ENCODE peak calls at places on chromosomes 6 and 20, in four cellular contexts. G, X, C and W are unnamed samples.

GRCh38 chr6:149414009-149414408 is 13.9 kb downstream of the SUMO4 start:
- DNase-seq in X (no peak), C (no peak), G (no peak), W (no peak)

GRCh38 chr6:49155321-49155720 is 307.7 kb downstream of the MMUT start:
- DNase-seq in G (no peak), C (no peak), X (no peak), W (no peak)

GRCh38 chr6:145241039-145241438 is 494.3 kb downstream of the EPM2A start:
- DNase-seq in C (no peak), G (no peak), X (no peak), W (no peak)

GRCh38 chr20:32980131-32980941 is 23.9 kb downstream of the SUN5 start:
- DNase-seq in C (no peak), G (no peak), X (no peak), W (no peak)

GRCh38 chr20:56439784-56440291 is 27.8 kb downstream of the CASS4 start:
- DNase-seq in C (peak; percentile 82), G (peak; percentile 54), X (no peak), W (no peak)

GRCh38 chr6:15246217-15247211 is 645 bp downstream of the JARID2 start:
- DNase-seq in C (no peak), X (no peak), G (no peak), W (peak; percentile 54)

GRCh38 chr20:25238319-25239037 is 9.4 kb upstream of the PYGB start:
- DNase-seq in G (no peak), C (no peak), X (no peak), W (no peak)

GRCh38 chr6:87968435-87969278 is 79.0 kb upstream of the SPACA1 start:
- DNase-seq in G (no peak), C (no peak), X (no peak), W (peak; percentile 37)

GRCh38 chr6:28940294-28940858 is 16.6 kb upstream of the TRIM27 start:
- DNase-seq in C (peak; percentile 73), G (peak; percentile 42), X (no peak), W (no peak)

GRCh38 chr6:2855061-2855519 is 13.4 kb upstream of the SERPINB1 start:
- DNase-seq in C (no peak), G (no peak), X (no peak), W (no peak)

GRCh38 chr6:142944126-142945066 is 580 bp downstream of the HIVEP2 start:
- DNase-seq in X (peak; percentile 52), C (peak; percentile 79), G (peak; percentile 92), W (peak; percentile 90)

GRCh38 chr6:12238191-12238590 is 52.0 kb upstream of the EDN1 start:
- DNase-seq in C (no peak), X (no peak), G (no peak), W (no peak)

GRCh38 chr6:128518531-128519131 is 1.8 kb downstream of the PTPRK start:
- DNase-seq in X (no peak), C (no peak), G (no peak), W (no peak)

GRCh38 chr6:97097068-97098047 is 172.8 kb downstream of the KLHL32 start:
- DNase-seq in X (no peak), C (no peak), G (no peak), W (no peak)

GRCh38 chr6:91376686-91377085 is 789.8 kb upstream of the MAP3K7 start:
- DNase-seq in G (peak; percentile 22), X (no peak), C (no peak), W (no peak)

GRCh38 chr6:76612818-76613452 is 540.5 kb upstream of the IMPG1 start:
- DNase-seq in X (no peak), C (no peak), G (no peak), W (no peak)

GRCh38 chr6:43469947-43470346 is 7.4 kb upstream of the TJAP1 start:
- DNase-seq in X (no peak), C (no peak), G (no peak), W (no peak)

GRCh38 chr6:79928478-79928998 is 18.8 kb downstream of the ELOVL4 start:
- DNase-seq in X (no peak), G (no peak), C (no peak), W (no peak)

GRCh38 chr6:132423839-132424238 is 22.6 kb upstream of the MOXD1 start:
- DNase-seq in C (no peak), G (no peak), X (no peak), W (no peak)

GRCh38 chr6:105992315-105992961 is 93.7 kb upstream of the PRDM1 start:
- DNase-seq in X (no peak), C (peak; percentile 83), G (peak; percentile 87), W (peak; percentile 95)

GRCh38 chr20:56780266-56780665 is 151.2 kb downstream of the TFAP2C start:
- DNase-seq in G (no peak), X (no peak), C (no peak), W (no peak)

GRCh38 chr20:24158271-24158670 is 169.7 kb upstream of the GGTLC1 start:
- DNase-seq in G (no peak), C (no peak), X (no peak), W (no peak)

GRCh38 chr6:87747646-87748045 is 45.6 kb upstream of the AKIRIN2 start:
- DNase-seq in C (no peak), X (no peak), G (no peak), W (no peak)

GRCh38 chr6:106974337-106974998 is at the start of gene CD24:
- DNase-seq in C (peak; percentile 39), X (no peak), G (peak; percentile 89), W (no peak)

GRCh38 chr6:91717094-91717493 is 1130.2 kb upstream of the MAP3K7 start:
- DNase-seq in X (no peak), G (no peak), C (no peak), W (no peak)

GRCh38 chr20:58651823-58652605 is 931 bp downstream of the STX16 start:
- DNase-seq in C (peak; percentile 17), G (peak; percentile 74), X (no peak), W (peak; percentile 94)
- H3K4me1 ChIP-seq in C (no peaks in the 10 kb centered on the region), G (peaks cover 47% of the 10 kb centered on the region), X (peaks cover 12% of the 10 kb centered on the region), W (peaks cover 53% of the 10 kb centered on the region)

GRCh38 chr6:150439373-150439772 is 70.6 kb downstream of the IYD start:
- DNase-seq in X (no peak), C (no peak), G (no peak), W (no peak)
- H3K4me1 ChIP-seq in X (no peaks in the 10 kb centered on the region), C (no peaks in the 10 kb centered on the region), G (no peaks in the 10 kb centered on the region), W (no peaks in the 10 kb centered on the region)

GRCh38 chr20:54234991-54235390 is 27.1 kb downstream of the PFDN4 start:
- DNase-seq in G (no peak), X (no peak), C (no peak), W (no peak)

DNA sequence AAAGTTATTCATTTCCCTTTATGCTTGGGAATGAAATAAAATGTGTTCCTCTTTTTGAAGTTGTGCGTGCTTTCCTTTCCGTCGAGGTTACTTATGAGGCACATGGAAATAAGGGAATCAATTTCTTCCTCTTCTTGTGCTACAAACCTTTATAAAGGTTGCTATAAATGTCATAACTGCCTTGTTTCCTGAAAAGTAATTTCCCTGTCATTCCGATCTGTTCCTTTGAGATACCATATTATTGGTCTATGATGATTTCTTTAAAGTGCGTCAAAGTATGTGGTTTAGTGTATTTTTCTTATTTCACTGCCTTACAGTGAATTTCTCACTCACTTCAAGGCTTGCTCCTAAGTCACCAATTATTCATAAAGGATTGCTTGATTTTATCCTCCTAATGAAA is 29.7 kb downstream of the PFDN4 start:
- DNase-seq in C (no peak), X (no peak), G (no peak), W (no peak)
- H3K4me1 ChIP-seq in C (no peaks in the 10 kb centered on the region), X (no peaks in the 10 kb centered on the region), G (no peaks in the 10 kb centered on the region), W (no peaks in the 10 kb centered on the region)

DNA sequence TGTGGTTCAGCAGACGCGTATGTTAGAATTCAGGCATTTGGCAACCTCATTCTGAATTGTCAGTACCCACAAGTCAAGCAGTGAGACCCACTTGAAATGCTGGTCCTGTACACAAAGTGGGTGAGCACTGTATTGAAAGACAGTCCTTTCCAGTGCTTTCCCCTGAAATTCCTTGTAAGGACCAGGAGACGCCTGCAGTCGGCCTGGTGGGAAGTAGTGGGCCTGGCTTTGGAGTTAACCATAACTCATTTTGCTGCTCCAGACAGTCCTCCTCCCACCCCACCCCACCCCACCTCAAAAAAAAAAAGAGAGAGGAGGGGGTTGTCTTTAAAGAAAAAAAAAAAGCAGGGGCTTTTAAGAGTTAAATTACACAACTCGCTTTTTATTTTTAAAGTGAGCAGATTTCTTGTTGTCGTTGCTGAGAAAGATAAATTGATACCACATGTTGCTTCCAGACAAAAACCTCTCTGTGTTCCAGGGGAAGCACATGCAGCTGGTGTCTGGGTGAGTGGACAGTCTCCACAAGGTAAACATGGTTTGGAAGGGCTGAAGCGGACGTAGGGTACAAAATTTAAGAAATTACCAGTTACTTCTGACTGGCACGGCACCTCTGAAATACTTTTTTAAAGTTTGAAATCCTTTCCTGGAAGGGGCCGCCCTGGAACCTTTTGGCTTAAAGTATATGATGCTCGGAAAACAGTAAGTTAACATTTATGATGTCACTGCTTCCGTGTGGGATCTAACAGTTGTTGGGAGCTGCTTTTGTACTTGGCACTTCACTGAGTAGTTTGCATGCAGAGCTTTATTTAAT is 95.3 kb downstream of the FOXO3 start:
- DNase-seq in C (no peak), X (no peak), G (peak; percentile 38), W (no peak)
- H3K4me1 ChIP-seq in C (peaks cover 34% of the 10 kb centered on the region), X (no peaks in the 10 kb centered on the region), G (peaks cover 87% of the 10 kb centered on the region), W (peaks cover 8% of the 10 kb centered on the region)

GRCh38 chr20:46831633-46832011 is 63.0 kb upstream of the EYA2 start:
- DNase-seq in C (no peak), X (no peak), G (no peak), W (no peak)
- H3K4me1 ChIP-seq in C (no peaks in the 10 kb centered on the region), X (peaks cover 7% of the 10 kb centered on the region), G (no peaks in the 10 kb centered on the region), W (no peaks in the 10 kb centered on the region)

GRCh38 chr6:166955865-166956443 is 396 bp downstream of the RNASET2 start:
- DNase-seq in X (no peak), G (peak; percentile 61), C (no peak), W (no peak)
- H3K4me1 ChIP-seq in X (peaks cover 20% of the 10 kb centered on the region), G (peaks cover 26% of the 10 kb centered on the region), C (peaks cover 6% of the 10 kb centered on the region), W (peaks cover 83% of the 10 kb centered on the region)

GRCh38 chr6:39209908-39210307 is 19.4 kb downstream of the KCNK5 start:
- DNase-seq in C (no peak), G (no peak), X (no peak), W (no peak)

GRCh38 chr6:39213195-39213920 is 15.9 kb downstream of the KCNK5 start:
- DNase-seq in G (no peak), X (no peak), C (no peak), W (no peak)

GRCh38 chr6:39210437-39210836 is 18.8 kb downstream of the KCNK5 start:
- DNase-seq in C (no peak), X (no peak), G (no peak), W (no peak)

GRCh38 chr6:39209360-39209811 is 19.9 kb downstream of the KCNK5 start:
- DNase-seq in C (no peak), X (no peak), G (no peak), W (no peak)

DNA sequence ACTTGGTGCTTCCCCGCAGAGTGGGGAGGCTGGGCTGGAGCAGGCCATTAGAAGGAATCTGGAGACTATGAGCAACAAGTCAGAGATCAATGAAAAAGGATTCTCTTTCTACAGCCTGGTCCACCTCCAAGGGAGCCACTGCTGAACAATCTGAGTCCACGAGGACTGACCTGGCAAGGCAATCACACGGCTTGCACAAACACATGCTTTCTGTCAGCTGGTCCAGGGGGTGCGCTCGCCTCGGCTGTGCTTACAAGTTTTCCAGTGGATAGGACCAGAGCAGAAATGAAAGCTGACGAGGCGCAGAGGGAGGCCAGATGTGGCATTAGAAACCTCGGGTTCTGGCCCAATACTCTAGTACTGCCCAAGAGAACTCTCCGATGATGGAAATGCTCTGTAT is 18.1 kb downstream of the KCNK5 start:
- DNase-seq in C (no peak), X (no peak), G (no peak), W (no peak)
- H3K4me1 ChIP-seq in C (no peaks in the 10 kb centered on the region), X (peaks cover 40% of the 10 kb centered on the region), G (peaks cover 100% of the 10 kb centered on the region), W (no peaks in the 10 kb centered on the region)